ENCODE peak calls at places on chromosomes 2 and 18, in four cellular contexts. L is GM12878, T is HepG2, I is H1. A is an unnamed sample.

GRCh38 chr2:493278-493677 is 183.9 kb downstream of the TMEM18 start:
- DNase-seq in L (no peak), T (no peak), I (no peak), A (no peak)

GRCh38 chr2:209305026-209305425 is 118.8 kb upstream of the MAP2 start:
- DNase-seq in L (no peak), T (no peak), I (no peak), A (peak; percentile 35)

GRCh38 chr2:104746299-104746698 is 107.6 kb upstream of the POU3F3 start:
- DNase-seq in L (no peak), T (no peak), I (no peak), A (no peak)

GRCh38 chr2:157173740-157174184 is 83.7 kb upstream of the GALNT5 start:
- DNase-seq in L (no peak), T (no peak), I (no peak), A (no peak)

GRCh38 chr18:70195852-70196434 is 9.5 kb downstream of the RTTN start:
- DNase-seq in L (no peak), T (peak; percentile 35), I (no peak), A (no peak)

GRCh38 chr2:109609352-109610024 is 4.3 kb downstream of the SEPTIN10 start:
- DNase-seq in L (no peak), T (no peak), I (no peak), A (no peak)

GRCh38 chr2:120552079-120552478 is 183.6 kb upstream of the GLI2 start:
- DNase-seq in L (no peak), T (no peak), I (no peak), A (no peak)

GRCh38 chr18:72762505-72763122 is 105.2 kb downstream of the NETO1 start:
- DNase-seq in L (peak; percentile 12), T (peak; percentile 62), I (no peak), A (peak; percentile 32)

GRCh38 chr2:102488063-102488462 is 15.0 kb downstream of the SLC9A4 start:
- DNase-seq in L (no peak), T (no peak), I (no peak), A (no peak)

GRCh38 chr2:181178823-181179412 is 198.5 kb downstream of the UBE2E3 start:
- DNase-seq in L (no peak), T (peak; percentile 43), I (no peak), A (peak; percentile 25)

DNA sequence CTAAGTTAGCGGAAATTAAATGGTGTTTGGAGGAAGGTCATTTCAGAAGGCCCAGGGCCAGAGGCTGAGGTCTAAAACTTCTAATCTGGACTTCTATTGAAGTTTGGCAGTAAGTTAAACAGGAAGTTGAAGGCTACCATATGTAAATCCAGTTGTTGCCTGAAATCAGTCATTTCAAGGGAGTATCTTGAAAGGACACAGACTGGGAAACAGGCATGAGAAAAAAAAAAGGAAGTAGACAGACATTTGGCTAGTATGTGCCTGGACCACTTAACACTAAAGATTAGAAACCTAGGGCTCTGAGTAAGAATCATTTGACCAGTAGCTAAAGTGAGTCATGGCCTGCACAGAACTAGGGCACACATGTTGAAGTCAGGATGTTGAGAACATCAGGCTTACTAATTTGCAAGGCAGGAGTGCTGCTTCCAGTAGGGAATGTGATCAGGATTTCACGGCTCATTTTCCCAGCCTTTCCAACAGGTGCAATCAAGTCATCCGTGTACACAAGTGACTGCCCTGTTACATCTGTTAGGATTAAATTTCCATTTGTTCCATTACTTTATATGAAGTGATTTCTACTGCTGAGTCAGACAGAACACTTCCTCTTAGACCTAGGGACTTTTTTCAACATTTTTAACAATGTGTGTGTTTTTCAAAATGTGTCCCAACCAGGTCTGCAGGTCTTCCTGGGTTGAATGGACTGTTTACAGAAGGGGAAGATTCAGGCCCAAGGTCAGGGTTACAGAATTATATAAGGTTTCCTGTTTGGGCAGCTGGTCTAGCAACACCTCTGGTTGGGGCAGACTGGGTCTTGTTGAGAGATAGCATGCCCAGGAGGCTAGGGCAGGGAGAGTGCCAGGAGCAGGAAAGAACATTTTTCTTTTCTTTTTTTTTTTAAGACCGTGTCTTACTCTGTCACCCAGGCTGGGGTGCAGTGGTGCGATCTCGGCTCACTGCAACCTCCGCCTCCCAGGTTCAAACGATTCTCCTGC is 145.6 kb downstream of the TGIF1 start:
- DNase-seq in L (peak; percentile 82), T (peak; percentile 92), I (no peak), A (no peak)
- H3K4me3 ChIP-seq in L (peak overlapping the region; percentile 43), T (peak overlapping the region; percentile 78), I (no peak overlapping the region), A (peak overlapping the region; percentile 62)

GRCh38 chr18:74784791-74785190 is 187.1 kb downstream of the ZNF407 start:
- DNase-seq in L (no peak), T (no peak), I (no peak), A (no peak)
- TF ChIP-seq YY1 in L (no peak), T (no peak), I (no peak), A (no peak)

GRCh38 chr2:240560480-240561324 is 545 bp downstream of the DUSP28 start:
- DNase-seq in L (peak; percentile 81), T (peak; percentile 97), I (peak; percentile 98), A (peak; percentile 97)

GRCh38 chr2:240559271-240559670 is 886 bp upstream of the DUSP28 start:
- DNase-seq in L (no peak), T (no peak), I (no peak), A (no peak)

GRCh38 chr2:240564191-240564570 is 4.0 kb downstream of the DUSP28 start:
- DNase-seq in L (no peak), T (no peak), I (peak; percentile 6), A (no peak)

GRCh38 chr2:240560084-240560479 is at the start of gene DUSP28:
- DNase-seq in L (peak; percentile 55), T (peak; percentile 83), I (peak; percentile 88), A (peak; percentile 57)

GRCh38 chr2:240561325-240561971 is 1.3 kb downstream of the DUSP28 start:
- DNase-seq in L (peak; percentile 45), T (no peak), I (peak; percentile 29), A (no peak)
- TF ChIP-seq SUZ12 in L (no peak), T (no peak), I (no peak), A (no peak)

DNA sequence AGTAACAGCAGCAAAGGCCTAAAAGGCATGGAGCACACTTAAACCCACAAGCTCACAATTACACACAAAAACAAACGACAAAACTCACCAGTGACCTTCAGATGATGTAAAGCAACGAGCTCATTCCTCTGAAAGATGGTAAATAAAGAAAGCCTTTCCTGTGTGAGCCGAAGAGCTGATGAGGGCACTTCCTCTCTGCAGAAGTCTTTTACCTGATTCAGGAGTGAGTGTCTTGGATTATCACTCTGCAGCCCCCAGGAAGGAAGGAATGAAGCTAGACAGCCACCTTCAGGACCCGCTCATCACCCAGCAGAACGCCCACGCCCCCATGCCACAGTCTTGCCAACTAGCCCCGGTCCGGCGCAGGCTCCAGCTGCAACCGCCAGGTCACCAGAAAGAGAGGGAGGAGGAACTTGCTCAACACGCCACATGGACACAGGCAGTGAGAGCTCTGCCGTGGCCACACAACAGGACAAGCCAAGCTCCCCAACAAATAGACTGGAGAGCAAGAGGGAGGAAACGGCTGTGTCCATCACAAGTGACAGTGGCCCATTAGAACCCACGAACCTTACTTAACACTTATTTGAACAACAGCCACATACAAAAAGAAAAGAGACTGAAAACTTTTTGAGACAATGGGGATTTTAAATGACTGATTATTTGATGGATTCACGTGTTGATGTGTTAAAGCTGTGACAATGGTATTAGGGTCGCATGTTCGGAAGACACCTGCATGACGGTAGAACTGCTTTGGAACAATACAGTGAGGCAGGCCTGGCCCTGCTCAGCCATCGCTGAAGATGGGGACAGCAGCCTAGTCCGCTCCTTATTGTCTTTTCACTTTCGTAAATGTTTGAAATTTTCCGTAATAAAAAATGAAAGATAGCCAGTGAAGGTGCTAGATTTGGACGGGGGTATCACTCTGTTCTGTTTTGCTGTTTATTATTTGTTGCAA is 127.3 kb downstream of the HDAC4 start:
- DNase-seq in L (no peak), T (no peak), I (no peak), A (no peak)
- H3K4me3 ChIP-seq in L (no peak overlapping the region), T (no peak overlapping the region), I (no peak overlapping the region), A (no peak overlapping the region)

DNA sequence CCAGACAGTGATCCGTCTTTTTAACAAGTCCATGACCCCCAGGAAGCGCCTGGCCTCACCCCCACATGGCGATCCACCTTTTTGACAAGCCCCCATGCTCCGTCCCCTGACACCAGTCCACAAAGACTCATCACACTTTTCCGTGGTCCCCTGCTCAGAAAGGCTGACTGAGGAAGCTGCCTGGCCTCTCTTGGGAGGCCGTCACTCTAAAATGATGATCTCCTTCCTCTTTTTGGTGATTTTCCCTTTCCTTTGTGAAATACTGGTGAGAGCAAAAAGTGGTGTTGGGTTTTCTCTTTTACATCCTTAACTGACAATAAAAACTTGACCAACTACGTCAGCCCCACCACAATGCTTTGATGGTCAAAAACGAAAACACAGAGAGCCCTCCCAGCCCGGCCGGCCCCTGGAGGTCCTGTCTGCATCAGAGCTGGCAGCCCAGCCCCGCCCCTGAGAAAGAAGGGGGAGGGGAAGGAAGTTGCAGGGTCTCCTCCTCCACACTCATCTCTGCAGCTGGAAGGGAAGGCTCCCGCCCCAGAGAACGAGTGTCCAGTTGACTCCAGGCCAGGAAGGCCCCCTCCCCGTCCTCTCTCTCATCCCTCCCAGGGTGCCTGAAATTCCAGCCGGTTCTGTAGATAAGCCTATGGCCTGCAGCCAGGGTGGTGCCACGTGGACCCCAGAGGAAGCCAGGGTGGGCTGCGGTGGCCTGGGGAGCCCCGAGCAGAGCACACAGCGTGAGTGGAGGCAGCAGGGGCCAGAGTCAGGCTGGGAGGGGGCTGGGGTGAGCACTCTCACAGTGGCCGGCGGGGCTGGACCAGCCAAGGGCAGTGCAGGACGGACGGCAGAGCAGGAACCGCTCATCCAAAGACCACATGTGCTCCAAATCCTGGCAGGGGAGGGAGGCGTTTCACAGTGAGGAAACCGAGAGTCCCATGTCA is 19.9 kb downstream of the BIN1 start:
- DNase-seq in L (peak; percentile 81), T (no peak), I (peak; percentile 69), A (no peak)
- TF ChIP-seq YY1 in L (no peak), T (no peak), I (no peak), A (no peak)

DNA sequence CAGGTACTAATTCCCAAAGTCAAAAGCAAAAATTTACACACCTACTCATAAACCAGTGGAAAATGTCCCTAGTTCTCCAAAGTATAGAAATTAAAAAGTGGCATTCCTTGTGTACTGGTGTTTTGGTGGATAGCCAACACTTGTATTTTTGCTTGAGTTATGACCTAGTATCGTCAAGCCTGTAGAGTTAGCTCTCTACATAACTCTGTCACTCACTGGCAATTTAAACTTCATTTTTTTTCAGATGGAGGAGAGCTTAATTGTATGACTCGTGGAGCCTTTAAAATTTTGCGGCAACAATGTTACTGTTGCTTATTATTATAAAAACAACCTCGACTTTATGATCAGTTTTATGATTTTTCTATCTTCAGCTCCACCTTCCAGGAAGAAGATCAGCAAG is 58.7 kb downstream of the ITGB6 start:
- DNase-seq in L (no peak), T (no peak), I (no peak), A (no peak)
- TF ChIP-seq SUZ12 in L (no peak), T (no peak), I (no peak), A (no peak)

GRCh38 chr18:11982981-11983380 is 1.7 kb downstream of the IMPA2 start:
- DNase-seq in L (no peak), T (peak; percentile 24), I (no peak), A (no peak)
- H3K4me3 ChIP-seq in L (peak overlapping the region; percentile 10), T (peak overlapping the region; percentile 78), I (peak overlapping the region; percentile 71), A (peak overlapping the region; percentile 72)

GRCh38 chr2:164145093-164145987 is 409.5 kb upstream of the FIGN start:
- DNase-seq in L (no peak), T (no peak), I (no peak), A (no peak)
- TF ChIP-seq YY1 in L (no peak), T (no peak), I (no peak), A (no peak)

A was measured in NT2/D1.